ENCODE peak calls at places on chromosomes 3 and 15, in four cellular contexts. Z is mesendoderm, E is IMR-90, A is H1. O is an unnamed sample.

GRCh38 chr15:93033434-93034045 is 55.5 kb downstream of the RGMA start:
- DNase-seq in Z (no peak), E (no peak), A (no peak), O (no peak)

GRCh38 chr15:42184736-42185135 is 23.4 kb downstream of the VPS39 start:
- DNase-seq in Z (no peak), E (no peak), A (no peak), O (no peak)

GRCh38 chr15:75718326-75718725 is 5.7 kb upstream of the CSPG4 start:
- DNase-seq in Z (no peak), E (peak; percentile 76), A (no peak), O (no peak)

GRCh38 chr3:78507196-78507984 is 1260.4 kb downstream of the ROBO1 start:
- DNase-seq in Z (peak; percentile 70), E (no peak), A (peak; percentile 3), O (no peak)

GRCh38 chr3:108319428-108320053 is 23.2 kb downstream of the HHLA2 start:
- DNase-seq in Z (no peak), E (no peak), A (no peak), O (no peak)

GRCh38 chr3:155407331-155407730 is 113.8 kb upstream of the STRIT1 start:
- DNase-seq in Z (no peak), E (no peak), A (no peak), O (no peak)

GRCh38 chr3:10758304-10759037 is 57.6 kb upstream of the SLC6A11 start:
- DNase-seq in Z (peak; percentile 75), E (peak; percentile 66), A (no peak), O (peak; percentile 81)

GRCh38 chr3:127531821-127532220 is 58.7 kb downstream of the TPRA1 start:
- DNase-seq in Z (no peak), E (no peak), A (no peak), O (no peak)

GRCh38 chr3:66113542-66113941 is 74.8 kb upstream of the MAGI1 start:
- DNase-seq in Z (no peak), E (no peak), A (no peak), O (no peak)

GRCh38 chr15:35078221-35078915 is 6.7 kb downstream of the NANOGP8 start:
- DNase-seq in Z (peak; percentile 73), E (peak; percentile 72), A (no peak), O (peak; percentile 63)

GRCh38 chr15:72536506-72536905 is 62.4 kb downstream of the ARIH1 start:
- DNase-seq in Z (no peak), E (no peak), A (no peak), O (no peak)

GRCh38 chr3:78707094-78707493 is 1060.7 kb downstream of the ROBO1 start:
- DNase-seq in Z (no peak), E (no peak), A (no peak), O (no peak)

GRCh38 chr3:104596551-104596950 is 770.2 kb upstream of the ALCAM start:
- DNase-seq in Z (peak; percentile 72), E (peak; percentile 67), A (no peak), O (peak; percentile 29)

GRCh38 chr3:144270100-144270499 is 298.5 kb downstream of the DIPK2A start:
- DNase-seq in Z (no peak), E (no peak), A (no peak), O (no peak)

GRCh38 chr15:91965501-91966180 is 112.1 kb downstream of the SLCO3A1 start:
- DNase-seq in Z (no peak), E (peak; percentile 33), A (no peak), O (no peak)

GRCh38 chr3:191330309-191330712 is at the start of gene UTS2B:
- DNase-seq in Z (peak; percentile 75), E (peak; percentile 93), A (no peak), O (no peak)

GRCh38 chr3:53812434-53812833 is 33.8 kb downstream of the CHDH start:
- DNase-seq in Z (peak; percentile 34), E (no peak), A (no peak), O (no peak)

GRCh38 chr3:45693941-45694521 is 4.8 kb downstream of the SACM1L start:
- DNase-seq in Z (no peak), E (no peak), A (no peak), O (no peak)

GRCh38 chr3:30894521-30895289 is at the start of gene GADL1:
- DNase-seq in Z (peak; percentile 35), E (peak; percentile 8), A (no peak), O (peak; percentile 54)

GRCh38 chr15:43463542-43463941 is 29.4 kb downstream of the TP53BP1 start:
- DNase-seq in Z (no peak), E (peak; percentile 12), A (no peak), O (no peak)

GRCh38 chr3:12503126-12503952 is 19.1 kb downstream of the TSEN2 start:
- DNase-seq in Z (no peak), E (no peak), A (no peak), O (no peak)

GRCh38 chr3:64048631-64049061 is 25.4 kb upstream of the PSMD6 start:
- DNase-seq in Z (no peak), E (peak; percentile 16), A (no peak), O (no peak)

GRCh38 chr3:17135696-17136095 is 250.9 kb downstream of the PLCL2 start:
- DNase-seq in Z (no peak), E (no peak), A (no peak), O (no peak)

GRCh38 chr3:94429517-94429916 is 366.7 kb downstream of the NSUN3 start:
- DNase-seq in Z (no peak), E (peak; percentile 38), A (no peak), O (no peak)

GRCh38 chr15:50181983-50182232 is at the start of gene SLC27A2:
- DNase-seq in Z (peak; percentile 56), E (peak; percentile 4), A (no peak), O (peak; percentile 80)

GRCh38 chr3:147521646-147522045 is 112.5 kb downstream of the ZIC1 start:
- DNase-seq in Z (no peak), E (peak; percentile 37), A (no peak), O (no peak)

GRCh38 chr3:134576426-134576825 is 74.4 kb downstream of the KY start:
- DNase-seq in Z (no peak), E (no peak), A (no peak), O (no peak)

DNA sequence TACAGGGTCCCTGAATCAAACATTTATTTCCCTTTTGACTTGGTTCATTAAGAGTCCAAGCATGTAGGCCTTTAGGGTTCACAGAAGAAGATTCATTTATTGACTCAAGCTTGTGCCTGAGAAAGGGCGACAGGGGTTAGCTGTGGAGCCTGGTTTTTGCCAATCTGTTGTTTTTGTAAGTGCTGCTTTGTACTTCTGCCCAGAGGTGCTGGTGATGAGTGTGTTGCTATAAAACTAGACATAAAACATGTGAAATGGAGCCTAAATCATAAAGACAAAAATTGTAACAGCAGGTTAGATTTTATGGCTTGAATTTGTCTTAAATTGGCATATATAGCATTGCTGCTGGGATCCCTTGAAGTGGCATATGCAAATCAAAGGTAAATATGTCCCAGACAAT is 308.2 kb upstream of the UBE2E2 start:
- DNase-seq in Z (no peak), E (no peak), A (no peak), O (no peak)
- H3K56ac ChIP-seq in Z (no peak overlapping the region), E (no peak overlapping the region), A (no peak overlapping the region), O (no peak overlapping the region)

GRCh38 chr3:41126961-41127360 is 72.3 kb upstream of the CTNNB1 start:
- DNase-seq in Z (no peak), E (no peak), A (no peak), O (no peak)

GRCh38 chr3:41129731-41130130 is 69.6 kb upstream of the CTNNB1 start:
- DNase-seq in Z (no peak), E (no peak), A (no peak), O (no peak)

GRCh38 chr3:41125258-41125657 is 74.0 kb upstream of the CTNNB1 start:
- DNase-seq in Z (no peak), E (no peak), A (no peak), O (no peak)

GRCh38 chr3:41127414-41127813 is 71.9 kb upstream of the CTNNB1 start:
- DNase-seq in Z (no peak), E (no peak), A (no peak), O (no peak)

DNA sequence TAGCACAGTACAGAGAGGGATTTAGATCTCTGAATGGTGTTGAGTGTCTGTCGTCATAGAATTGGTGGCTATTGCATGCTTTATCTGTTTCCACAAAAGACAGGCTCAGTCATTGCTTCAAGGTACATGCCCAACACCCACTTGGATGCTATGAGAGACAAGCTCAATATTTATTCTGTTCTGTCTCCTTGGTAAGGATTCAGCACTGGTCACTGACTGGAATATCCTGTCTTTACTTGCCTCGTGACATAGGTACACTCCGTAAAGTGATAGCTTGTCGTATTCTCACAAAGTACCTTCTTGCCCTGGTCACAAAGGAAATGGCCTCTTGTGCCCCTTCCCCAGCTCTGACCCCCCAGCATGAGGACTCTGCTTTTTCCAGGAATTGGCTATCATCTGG is 72.8 kb upstream of the CTNNB1 start:
- DNase-seq in Z (no peak), E (no peak), A (no peak), O (no peak)
- H3K56ac ChIP-seq in Z (no peak overlapping the region), E (no peak overlapping the region), A (no peak overlapping the region), O (no peak overlapping the region)

GRCh38 chr15:54131410-54131809 is 153.2 kb downstream of the UNC13C start:
- DNase-seq in Z (no peak), E (peak; percentile 73), A (no peak), O (no peak)
- H3K56ac ChIP-seq in Z (no peak overlapping the region), E (no peak overlapping the region), A (no peak overlapping the region), O (no peak overlapping the region)

GRCh38 chr15:69753867-69754266 is 301.2 kb downstream of the RPLP1 start:
- DNase-seq in Z (no peak), E (no peak), A (no peak), O (no peak)
- H3K56ac ChIP-seq in Z (no peak overlapping the region), E (no peak overlapping the region), A (no peak overlapping the region), O (no peak overlapping the region)

DNA sequence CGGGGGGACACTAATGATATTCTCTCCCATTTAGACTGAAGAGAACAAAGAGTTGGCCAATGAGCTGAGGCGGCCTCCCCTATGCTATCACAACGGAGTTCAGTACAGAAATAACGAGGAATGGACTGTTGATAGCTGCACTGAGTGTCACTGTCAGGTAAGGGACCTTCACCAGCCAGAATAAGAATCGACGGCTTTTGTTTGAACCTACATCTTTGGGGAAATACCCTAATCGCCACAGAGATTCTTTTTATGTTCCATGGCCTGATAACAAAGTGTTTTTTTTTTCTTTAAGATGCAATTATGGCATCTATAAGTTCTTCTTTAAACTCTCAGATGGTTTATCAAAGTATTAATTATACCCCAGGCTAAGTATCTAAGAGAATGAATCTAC is 3.4 kb downstream of the THBS1 start:
- DNase-seq in Z (no peak), E (no peak), A (no peak), O (no peak)
- H3K56ac ChIP-seq in Z (no peak overlapping the region), E (no peak overlapping the region), A (no peak overlapping the region), O (no peak overlapping the region)

GRCh38 chr3:60276615-60277014 is 974.6 kb downstream of the FHIT start:
- DNase-seq in Z (no peak), E (no peak), A (no peak), O (no peak)

GRCh38 chr3:60277376-60277800 is 973.9 kb downstream of the FHIT start:
- DNase-seq in Z (peak; percentile 12), E (no peak), A (no peak), O (peak; percentile 28)

GRCh38 chr3:60269829-60270266 is 981.4 kb downstream of the FHIT start:
- DNase-seq in Z (no peak), E (no peak), A (no peak), O (no peak)

GRCh38 chr3:60274098-60274497 is 977.2 kb downstream of the FHIT start:
- DNase-seq in Z (no peak), E (no peak), A (no peak), O (no peak)

GRCh38 chr3:60274646-60275045 is 976.6 kb downstream of the FHIT start:
- DNase-seq in Z (no peak), E (no peak), A (no peak), O (no peak)
- H3K56ac ChIP-seq in Z (no peak overlapping the region), E (no peak overlapping the region), A (no peak overlapping the region), O (no peak overlapping the region)